ENCODE peak calls at places on chromosomes 16 and 17, in seven cellular contexts. S is LNCaP clone FGC, D is thyroid gland, T is AG10803, O is HCT116, Z is uterus, X is HFF-Myc. A is an unnamed sample.

GRCh38 chr16:80527297-80527696 is 13.5 kb upstream of the DYNLRB2 start:
- DNase-seq in S (no peak), D (no peak), T (peak; percentile 22), O (peak; percentile 8), Z (no peak), X (no peak), A (peak; percentile 21)

GRCh38 chr17:81563861-81564586 is 11.9 kb upstream of the FAAP100 start:
- DNase-seq in S (no peak), D (no peak), T (peak; percentile 92), O (no peak), Z (no peak), X (no peak), A (no peak)

GRCh38 chr16:58299757-58300349 is 5.0 kb upstream of the PRSS54 start:
- DNase-seq in S (no peak), D (no peak), T (peak; percentile 8), O (peak; percentile 13), Z (no peak), X (no peak), A (no peak)

GRCh38 chr17:30819941-30820705 is 4.4 kb downstream of the CRLF3 start:
- DNase-seq in S (no peak), D (no peak), T (peak; percentile 67), O (no peak), Z (no peak), X (no peak), A (no peak)

GRCh38 chr16:77374384-77374783 is 60.5 kb downstream of the ADAMTS18 start:
- DNase-seq in S (peak; percentile 45), D (no peak), T (no peak), O (no peak), Z (no peak), X (no peak), A (no peak)

GRCh38 chr17:19867654-19868395 is at the start of gene ULK2:
- DNase-seq in S (no peak), D (peak; percentile 63), T (peak; percentile 86), O (peak; percentile 46), Z (peak; percentile 65), X (no peak), A (no peak)

GRCh38 chr17:1490643-1491405 is 1.7 kb downstream of the MYO1C start:
- DNase-seq in S (no peak), D (peak; percentile 64), T (peak; percentile 41), O (no peak), Z (peak; percentile 71), X (no peak), A (no peak)

GRCh38 chr17:30074726-30075125 is 41.9 kb upstream of the NSRP1 start:
- DNase-seq in S (no peak), D (no peak), T (no peak), O (no peak), Z (no peak), X (no peak), A (no peak)

GRCh38 chr16:89169778-89170177 is 1.8 kb upstream of the CDH15 start:
- DNase-seq in S (no peak), D (no peak), T (no peak), O (no peak), Z (no peak), X (no peak), A (no peak)

GRCh38 chr16:71461686-71462648 is at the start of gene ZNF23:
- DNase-seq in S (no peak), D (peak; percentile 85), T (peak; percentile 75), O (peak; percentile 57), Z (peak; percentile 87), X (no peak), A (peak; percentile 33)

GRCh38 chr17:71519285-71519684 is 601.5 kb upstream of the SOX9 start:
- DNase-seq in S (no peak), D (no peak), T (no peak), O (no peak), Z (no peak), X (no peak), A (no peak)

GRCh38 chr17:48011405-48012150 is 26.0 kb downstream of the COPZ2 start:
- DNase-seq in S (no peak), D (no peak), T (peak; percentile 68), O (peak; percentile 35), Z (no peak), X (no peak), A (no peak)

GRCh38 chr17:28612936-28613872 is 781 bp downstream of the RSKR start:
- DNase-seq in S (no peak), D (peak; percentile 49), T (peak; percentile 24), O (no peak), Z (peak; percentile 26), X (no peak), A (no peak)

GRCh38 chr17:27477050-27477647 is 20.9 kb downstream of the KSR1 start:
- DNase-seq in S (no peak), D (no peak), T (no peak), O (no peak), Z (no peak), X (no peak), A (no peak)

GRCh38 chr16:86653289-86654006 is 75.1 kb downstream of the FOXL1 start:
- DNase-seq in S (no peak), D (no peak), T (peak; percentile 76), O (no peak), Z (no peak), X (no peak), A (no peak)

GRCh38 chr16:72264776-72265175 is 92.8 kb upstream of the PMFBP1 start:
- DNase-seq in S (no peak), D (no peak), T (no peak), O (no peak), Z (no peak), X (no peak), A (no peak)

GRCh38 chr16:84182104-84182503 is 4.8 kb downstream of the TAF1C start:
- DNase-seq in S (no peak), D (no peak), T (no peak), O (no peak), Z (no peak), X (no peak), A (no peak)

GRCh38 chr16:84184775-84185174 is 2.1 kb downstream of the TAF1C start:
- DNase-seq in S (no peak), D (no peak), T (no peak), O (no peak), Z (no peak), X (no peak), A (no peak)

GRCh38 chr16:84182680-84183571 is 3.9 kb downstream of the TAF1C start:
- DNase-seq in S (no peak), D (no peak), T (no peak), O (no peak), Z (no peak), X (no peak), A (no peak)

GRCh38 chr16:84183572-84183875 is 3.3 kb downstream of the TAF1C start:
- DNase-seq in S (no peak), D (no peak), T (no peak), O (no peak), Z (no peak), X (no peak), A (no peak)

DNA sequence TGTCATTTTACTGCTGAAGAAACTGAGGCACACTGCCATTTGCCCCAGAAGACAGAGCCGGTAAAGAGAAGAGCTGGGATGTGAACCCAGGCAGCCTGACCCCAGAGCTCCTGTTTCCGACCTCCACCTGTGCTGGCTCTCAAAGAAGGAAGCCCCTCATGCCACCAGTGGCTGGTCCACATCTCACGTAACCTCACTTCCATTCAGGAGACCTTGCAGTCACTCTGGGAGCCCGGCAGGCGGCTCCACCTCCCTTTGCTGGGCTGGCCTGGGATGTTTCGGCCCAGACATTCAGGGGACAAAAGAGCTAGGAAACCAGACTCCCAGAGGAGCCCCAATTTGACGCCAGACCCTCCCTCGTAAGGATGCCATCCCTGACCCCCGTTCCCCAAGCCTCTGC is 2.9 kb downstream of the TAF1C start:
- DNase-seq in S (no peak), D (no peak), T (no peak), O (no peak), Z (no peak), X (no peak), A (no peak)
- TF ChIP-seq CTCF in S (peak; percentile 65), D (no peak), T (peak; percentile 10), O (peak; percentile 19), Z (no peak), X (no peak), A (no peak)

GRCh38 chr16:81618187-81618586 is 160.9 kb upstream of the PLCG2 start:
- DNase-seq in S (no peak), D (no peak), T (no peak), O (no peak), Z (no peak), X (no peak), A (no peak)
- H3K4me3 ChIP-seq in S (no peak overlapping the region), D (no peak overlapping the region), T (no peak overlapping the region), O (no peak overlapping the region), Z (no peak overlapping the region), X (no peak overlapping the region), A (no peak overlapping the region)

DNA sequence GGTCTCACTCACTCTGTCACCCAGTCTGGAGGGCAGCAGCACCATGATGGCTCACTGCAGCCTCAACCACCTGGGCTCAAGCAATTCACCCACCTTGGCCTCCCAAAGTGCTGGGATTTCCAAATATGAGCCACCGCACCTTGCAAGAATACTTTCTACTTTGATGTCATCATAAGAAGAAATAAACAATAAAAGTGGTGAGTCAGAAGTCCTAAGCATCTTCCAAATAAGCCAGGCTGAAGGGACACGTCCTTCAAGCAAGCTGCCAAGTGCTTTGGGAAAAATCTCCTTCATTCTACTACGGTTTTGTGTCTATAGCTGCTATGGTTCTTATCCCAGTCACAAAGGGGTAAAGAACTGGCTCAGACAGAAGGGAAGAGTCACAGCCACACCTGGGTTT is 20.3 kb downstream of the HASPIN start:
- DNase-seq in S (no peak), D (no peak), T (no peak), O (no peak), Z (no peak), X (no peak), A (no peak)
- TF ChIP-seq CTCF in S (no peak), D (no peak), T (no peak), O (no peak), Z (no peak), X (no peak), A (no peak)

GRCh38 chr16:10788665-10789064 is 29.9 kb downstream of the TVP23A start:
- DNase-seq in S (no peak), D (no peak), T (no peak), O (no peak), Z (no peak), X (no peak), A (no peak)

GRCh38 chr16:10791048-10791447 is 27.5 kb downstream of the TVP23A start:
- DNase-seq in S (no peak), D (no peak), T (no peak), O (no peak), Z (no peak), X (no peak), A (peak; percentile 56)

GRCh38 chr16:10782628-10783027 is 36.0 kb downstream of the TVP23A start:
- DNase-seq in S (peak; percentile 18), D (no peak), T (no peak), O (no peak), Z (no peak), X (no peak), A (no peak)

DNA sequence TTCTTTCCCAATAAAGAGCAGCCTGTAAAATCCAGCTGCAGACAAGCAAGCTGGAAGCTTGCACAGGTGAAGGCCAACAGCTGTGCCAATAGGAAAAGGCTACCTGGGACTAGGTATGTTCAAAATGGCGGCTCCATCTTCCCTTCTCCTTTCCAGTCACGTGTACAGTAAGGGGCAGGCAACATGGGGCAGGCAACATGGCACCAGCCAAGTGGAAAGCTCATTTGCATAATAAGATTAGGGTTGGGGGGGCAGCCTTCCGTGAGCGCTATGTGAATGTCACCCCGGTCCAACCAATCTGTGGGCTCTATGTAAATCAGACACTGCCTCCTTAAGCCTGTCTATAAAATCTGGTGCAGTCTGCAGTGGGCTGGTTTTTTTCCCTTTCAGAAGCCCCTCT is 31.3 kb downstream of the TVP23A start:
- DNase-seq in S (no peak), D (no peak), T (no peak), O (no peak), Z (no peak), X (no peak), A (no peak)
- H3K4me3 ChIP-seq in S (no peak overlapping the region), D (no peak overlapping the region), T (no peak overlapping the region), O (no peak overlapping the region), Z (no peak overlapping the region), X (no peak overlapping the region), A (no peak overlapping the region)